ENCODE peak calls at places on chromosome 12, in five cellular contexts. E, M, L, V and T are unnamed samples.
A peak's percentile ranks its signal among the peaks of the same experiment; 100 is the strongest.

GRCh38 chr12:121516437-121517011 is 64.3 kb downstream of the KDM2B start:
- DNase-seq in E (no peak), V (no peak), M (no peak), L (no peak), T (no peak)

GRCh38 chr12:57254506-57255280 is 3.7 kb upstream of the STAC3 start:
- DNase-seq in M (peak; percentile 67), E (no peak), L (no peak), V (no peak), T (no peak)

GRCh38 chr12:56258068-56258819 is at the start of gene ANKRD52:
- DNase-seq in E (peak; percentile 75), V (peak; percentile 82), M (peak; percentile 82), L (peak; percentile 71), T (no peak)

GRCh38 chr12:71438670-71439361 is 782 bp upstream of the LGR5 start:
- DNase-seq in V (no peak), M (no peak), L (no peak), E (no peak), T (no peak)

GRCh38 chr12:69934011-69934410 is 109.0 kb downstream of the MYRFL start:
- DNase-seq in V (no peak), L (no peak), M (no peak), E (no peak), T (no peak)

GRCh38 chr12:6230321-6231110 is 30.3 kb downstream of the CD9 start:
- DNase-seq in V (peak; percentile 54), L (no peak), M (no peak), E (peak; percentile 64), T (no peak)

GRCh38 chr12:106585237-106585834 is 2.5 kb downstream of the RFX4 start:
- DNase-seq in V (no peak), E (no peak), L (no peak), M (no peak), T (no peak)

GRCh38 chr12:16347391-16348298 is at the start of gene MGST1:
- DNase-seq in L (peak; percentile 59), V (peak; percentile 76), E (peak; percentile 19), M (peak; percentile 15), T (no peak)

GRCh38 chr12:46531059-46531785 is 158.6 kb upstream of the SLC38A2 start:
- DNase-seq in L (no peak), M (no peak), E (no peak), V (no peak), T (no peak)

GRCh38 chr12:53123578-53124351 is 20.5 kb downstream of the SOAT2 start:
- DNase-seq in L (peak; percentile 58), V (no peak), M (peak; percentile 62), E (no peak), T (no peak)

GRCh38 chr12:9798008-9798619 is 29.2 kb upstream of the KLRF1 start:
- DNase-seq in E (no peak), M (peak; percentile 94), L (peak; percentile 56), V (no peak), T (peak; percentile 5)

GRCh38 chr12:24066865-24067264 is 117.4 kb upstream of the SOX5 start:
- DNase-seq in M (no peak), L (peak; percentile 77), V (no peak), E (peak; percentile 18), T (no peak)

GRCh38 chr12:48865141-48865440 is 579 bp downstream of the RND1 start:
- DNase-seq in M (no peak), V (no peak), E (no peak), L (no peak), T (no peak)

GRCh38 chr12:121223947-121224285 is 14.0 kb downstream of the P2RX4 start:
- DNase-seq in M (no peak), V (no peak), L (no peak), E (no peak), T (no peak)

GRCh38 chr12:45355750-45356149 is 139.9 kb downstream of the ANO6 start:
- DNase-seq in M (peak; percentile 81), E (no peak), L (peak; percentile 15), V (no peak), T (no peak)

GRCh38 chr12:20272801-20273200 is 95.5 kb upstream of the PDE3A start:
- DNase-seq in V (no peak), M (no peak), E (no peak), L (no peak), T (no peak)

GRCh38 chr12:53984901-53985357 is at the start of gene HOXC10:
- DNase-seq in M (peak; percentile 79), L (peak; percentile 75), V (peak; percentile 94), E (peak; percentile 85), T (no peak)

GRCh38 chr12:60231301-60231700 is 635.5 kb downstream of the SLC16A7 start:
- DNase-seq in E (no peak), L (no peak), M (peak; percentile 51), V (no peak), T (no peak)

GRCh38 chr12:66191547-66192126 is 2.6 kb downstream of the IRAK3 start:
- DNase-seq in L (no peak), V (no peak), E (no peak), M (no peak), T (no peak)

GRCh38 chr12:91380651-91381050 is 198.0 kb upstream of the DCN start:
- DNase-seq in M (no peak), E (no peak), L (no peak), V (no peak), T (no peak)

GRCh38 chr12:91383106-91383505 is 200.5 kb upstream of the DCN start:
- DNase-seq in L (peak; percentile 18), E (peak; percentile 32), V (no peak), M (no peak), T (no peak)

GRCh38 chr12:91381309-91381804 is 198.7 kb upstream of the DCN start:
- DNase-seq in M (peak; percentile 28), E (peak; percentile 76), L (peak; percentile 86), V (no peak), T (peak; percentile 19)

GRCh38 chr12:91384391-91384790 is 201.8 kb upstream of the DCN start:
- DNase-seq in V (no peak), L (no peak), E (no peak), M (peak; percentile 72), T (no peak)

DNA sequence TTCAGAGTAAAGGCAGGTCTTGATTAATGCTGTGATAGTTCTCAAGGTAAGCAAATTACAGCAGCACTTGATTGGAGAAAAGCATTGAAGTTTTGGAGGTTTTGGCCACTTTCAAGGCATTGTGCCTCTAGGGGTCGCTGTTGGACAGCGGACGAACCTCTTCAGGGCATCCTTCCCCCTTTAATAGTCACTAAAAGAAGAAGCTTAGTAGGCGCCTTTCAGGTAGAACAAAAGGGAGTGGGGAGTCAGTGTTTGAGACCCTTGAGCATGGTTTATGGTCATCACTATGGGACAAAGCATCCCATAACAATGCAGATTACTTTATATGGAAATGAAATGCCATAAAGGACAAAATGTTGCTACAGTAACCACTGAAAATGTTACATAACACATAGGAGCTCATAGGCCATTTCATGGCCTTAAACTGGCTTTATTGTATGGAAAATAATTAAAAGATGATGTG is 199.5 kb upstream of the DCN start:
- DNase-seq in M (peak; percentile 90), V (peak; percentile 77), E (peak; percentile 89), L (peak; percentile 80), T (no peak)
- H3K27ac ChIP-seq in M (peak overlapping the region; percentile 83), V (peak overlapping the region; percentile 65), E (peak overlapping the region; percentile 83), L (peak overlapping the region; percentile 71), T (peak overlapping the region; percentile 28)

DNA sequence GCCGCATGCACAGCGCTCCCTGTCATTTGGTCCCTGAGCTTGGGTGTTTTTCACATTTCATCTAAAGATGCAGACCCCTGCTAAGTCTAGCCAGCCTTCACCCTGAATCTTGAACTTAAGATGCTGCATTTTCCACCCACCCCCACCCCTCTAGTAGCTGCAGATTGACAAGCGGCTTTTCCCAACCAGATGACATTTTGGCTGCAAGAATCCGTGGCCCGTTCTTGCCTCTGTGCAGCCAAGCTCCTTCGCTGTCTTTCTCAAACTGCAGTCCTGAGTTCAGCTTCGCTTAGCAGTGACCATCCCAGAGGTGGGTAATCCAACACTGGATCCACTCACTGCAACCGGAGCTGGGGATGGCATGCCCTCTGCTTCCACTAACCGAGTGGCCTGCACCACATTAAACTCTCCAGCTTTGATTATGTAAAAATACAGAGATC is 757 bp upstream of the NFYB start:
- DNase-seq in E (peak; percentile 23), M (peak; percentile 10), V (peak; percentile 17), L (no peak), T (no peak)
- H3K27ac ChIP-seq in E (peak overlapping the region; percentile 84), M (peak overlapping the region; percentile 57), V (peak overlapping the region; percentile 94), L (peak overlapping the region; percentile 84), T (no peak overlapping the region)

GRCh38 chr12:79932393-79932792 is 2.5 kb downstream of the PPP1R12A start:
- DNase-seq in L (no peak), E (no peak), M (no peak), V (no peak), T (no peak)
- H3K27ac ChIP-seq in L (peak overlapping the region; percentile 12), E (peak overlapping the region; percentile 22), M (no peak overlapping the region), V (peak overlapping the region; percentile 10), T (no peak overlapping the region)

DNA sequence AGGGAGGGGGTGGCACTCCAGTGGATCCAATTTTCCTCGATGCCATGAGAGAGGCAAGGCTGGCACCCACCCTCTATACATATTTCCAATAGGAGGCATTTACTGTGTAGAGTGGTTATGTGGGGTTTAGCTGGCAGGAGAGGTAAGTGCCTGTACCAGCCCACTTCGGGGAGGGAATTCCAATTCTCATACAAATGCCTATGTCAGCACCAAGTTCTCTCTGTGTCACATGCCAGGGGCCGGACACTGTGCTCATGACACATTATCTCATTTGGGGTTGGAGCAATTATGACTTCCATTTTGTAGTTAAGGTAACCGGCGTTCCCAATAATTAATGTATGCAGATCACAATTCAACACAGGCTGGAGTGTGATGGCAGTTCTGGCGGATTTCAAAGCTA is 284.3 kb downstream of the KSR2 start:
- DNase-seq in E (no peak), M (no peak), L (no peak), V (no peak), T (no peak)
- H3K27ac ChIP-seq in E (no peak overlapping the region), M (no peak overlapping the region), L (no peak overlapping the region), V (no peak overlapping the region), T (no peak overlapping the region)

GRCh38 chr12:75479963-75480461 is 543 bp upstream of the GLIPR1 start:
- DNase-seq in L (peak; percentile 81), V (no peak), E (no peak), M (peak; percentile 14), T (no peak)
- H3K27ac ChIP-seq in L (peak overlapping the region; percentile 94), V (peak overlapping the region; percentile 64), E (peak overlapping the region; percentile 83), M (no peak overlapping the region), T (no peak overlapping the region)

GRCh38 chr12:75481013-75481705 is 604 bp downstream of the GLIPR1 start:
- DNase-seq in V (no peak), M (peak; percentile 53), E (no peak), L (no peak), T (no peak)
- H3K27ac ChIP-seq in V (peak overlapping the region; percentile 64), M (peak overlapping the region; percentile 75), E (peak overlapping the region; percentile 83), L (peak overlapping the region; percentile 56), T (no peak overlapping the region)

GRCh38 chr12:93104535-93104934 is 175.4 kb upstream of the EEA1 start:
- DNase-seq in M (no peak), L (no peak), E (no peak), V (no peak), T (no peak)

GRCh38 chr12:93102289-93102688 is 173.2 kb upstream of the EEA1 start:
- DNase-seq in V (no peak), M (no peak), L (no peak), E (no peak), T (no peak)

GRCh38 chr12:93101367-93101766 is 172.3 kb upstream of the EEA1 start:
- DNase-seq in E (no peak), M (no peak), V (no peak), L (no peak), T (no peak)

GRCh38 chr12:93102744-93103143 is 173.6 kb upstream of the EEA1 start:
- DNase-seq in V (no peak), M (no peak), L (no peak), E (no peak), T (no peak)

GRCh38 chr12:93103154-93103553 is 174.1 kb upstream of the EEA1 start:
- DNase-seq in E (no peak), L (no peak), M (no peak), V (no peak), T (no peak)
- H3K27ac ChIP-seq in E (no peak overlapping the region), L (no peak overlapping the region), M (no peak overlapping the region), V (peak overlapping the region; percentile 64), T (no peak overlapping the region)